ENCODE peak calls at places on chromosome 7, in four cellular contexts. A is HepG2, X is K562, F is A549. V is an unnamed sample.

GRCh38 chr7:159031135-159031701 is 113.4 kb downstream of the VIPR2 start:
- DNase-seq in F (no peak), A (no peak), X (peak; percentile 50), V (peak; percentile 51)

GRCh38 chr7:131610007-131610406 is 53.6 kb upstream of the PODXL start:
- DNase-seq in X (no peak), A (no peak), F (no peak), V (no peak)

GRCh38 chr7:145511014-145511413 is 605.6 kb upstream of the CNTNAP2 start:
- DNase-seq in A (no peak), X (no peak), F (no peak), V (no peak)

GRCh38 chr7:52786174-52786573 is 249.3 kb upstream of the POM121L12 start:
- DNase-seq in F (no peak), A (no peak), X (no peak), V (no peak)

GRCh38 chr7:1979591-1980560 is 252.9 kb downstream of the MAD1L1 start:
- DNase-seq in X (peak; percentile 64), F (no peak), A (no peak), V (peak; percentile 75)

GRCh38 chr7:150838965-150839650 is 13.2 kb upstream of the AOC1 start:
- DNase-seq in A (no peak), X (no peak), F (no peak), V (no peak)

GRCh38 chr7:55572378-55573233 is at the start of gene VOPP1:
- DNase-seq in A (peak; percentile 35), F (peak; percentile 80), X (peak; percentile 94), V (peak; percentile 69)

GRCh38 chr7:69162931-69163330 is 435.3 kb upstream of the AUTS2 start:
- DNase-seq in F (no peak), A (no peak), X (no peak), V (no peak)

GRCh38 chr7:123410273-123410928 is 124.0 kb downstream of the IQUB start:
- DNase-seq in F (no peak), X (no peak), A (no peak), V (no peak)

GRCh38 chr7:2481195-2481594 is 5.0 kb upstream of the GRIFIN start:
- DNase-seq in F (no peak), A (no peak), X (no peak), V (no peak)

GRCh38 chr7:112370436-112370835 is 79.8 kb upstream of the IFRD1 start:
- DNase-seq in F (no peak), X (no peak), A (no peak), V (no peak)

GRCh38 chr7:19118896-19119301 is 1.5 kb upstream of the TWIST1 start:
- DNase-seq in F (no peak), A (no peak), X (no peak), V (peak; percentile 70)

GRCh38 chr7:84110400-84110799 is 84.2 kb downstream of the SEMA3A start:
- DNase-seq in A (no peak), F (no peak), X (no peak), V (no peak)

GRCh38 chr7:32250494-32251260 is 180.5 kb upstream of the PDE1C start:
- DNase-seq in X (no peak), F (no peak), A (no peak), V (no peak)

GRCh38 chr7:5283421-5284303 is 919 bp downstream of the SLC29A4 start:
- DNase-seq in X (peak; percentile 36), F (peak; percentile 37), A (peak; percentile 9), V (peak; percentile 29)

GRCh38 chr7:6725003-6725402 is 18.3 kb upstream of the ZNF12 start:
- DNase-seq in F (no peak), A (no peak), X (no peak), V (no peak)

GRCh38 chr7:152910545-152911013 is 151.0 kb downstream of the ACTR3B start:
- DNase-seq in X (no peak), A (peak; percentile 89), F (no peak), V (no peak)

GRCh38 chr7:10815546-10815945 is 158.1 kb upstream of the PHF14 start:
- DNase-seq in A (no peak), F (no peak), X (no peak), V (no peak)

GRCh38 chr7:134605978-134606923 is 40.4 kb upstream of the BPGM start:
- DNase-seq in F (peak; percentile 62), A (peak; percentile 31), X (peak; percentile 87), V (peak; percentile 52)

GRCh38 chr7:80028717-80029116 is 105.9 kb upstream of the GNAI1 start:
- DNase-seq in A (no peak), F (no peak), X (no peak), V (no peak)

GRCh38 chr7:101537935-101538595 is 91.0 kb downstream of the MYL10 start:
- DNase-seq in A (no peak), X (no peak), F (no peak), V (no peak)

GRCh38 chr7:1922071-1922869 is 252.2 kb downstream of the ELFN1 start:
- DNase-seq in X (no peak), F (no peak), A (no peak), V (no peak)

GRCh38 chr7:20399516-20399915 is 68.8 kb downstream of the ITGB8 start:
- DNase-seq in A (no peak), F (no peak), X (no peak), V (no peak)

GRCh38 chr7:130913721-130914588 is 179.9 kb upstream of the KLF14 start:
- DNase-seq in A (no peak), X (no peak), F (no peak), V (no peak)

GRCh38 chr7:24752073-24752800 is 5.0 kb downstream of the GSDME start:
- DNase-seq in X (no peak), F (no peak), A (no peak), V (no peak)

GRCh38 chr7:88664630-88665233 is 94.8 kb upstream of the ZNF804B start:
- DNase-seq in F (no peak), A (no peak), X (no peak), V (peak; percentile 16)

GRCh38 chr7:129169171-129169643 is 19.2 kb upstream of the SMO start:
- DNase-seq in X (peak; percentile 94), F (no peak), A (no peak), V (peak; percentile 69)

GRCh38 chr7:110317699-110318265 is 773.1 kb upstream of the LRRN3 start:
- DNase-seq in F (no peak), A (peak; percentile 14), X (no peak), V (no peak)

GRCh38 chr7:94394058-94394398 is 667 bp upstream of the COL1A2 start:
- DNase-seq in A (no peak), X (peak; percentile 11), F (no peak), V (no peak)

GRCh38 chr7:95095259-95096122 is 188.1 kb downstream of the PPP1R9A start:
- DNase-seq in F (no peak), A (no peak), X (no peak), V (no peak)

DNA sequence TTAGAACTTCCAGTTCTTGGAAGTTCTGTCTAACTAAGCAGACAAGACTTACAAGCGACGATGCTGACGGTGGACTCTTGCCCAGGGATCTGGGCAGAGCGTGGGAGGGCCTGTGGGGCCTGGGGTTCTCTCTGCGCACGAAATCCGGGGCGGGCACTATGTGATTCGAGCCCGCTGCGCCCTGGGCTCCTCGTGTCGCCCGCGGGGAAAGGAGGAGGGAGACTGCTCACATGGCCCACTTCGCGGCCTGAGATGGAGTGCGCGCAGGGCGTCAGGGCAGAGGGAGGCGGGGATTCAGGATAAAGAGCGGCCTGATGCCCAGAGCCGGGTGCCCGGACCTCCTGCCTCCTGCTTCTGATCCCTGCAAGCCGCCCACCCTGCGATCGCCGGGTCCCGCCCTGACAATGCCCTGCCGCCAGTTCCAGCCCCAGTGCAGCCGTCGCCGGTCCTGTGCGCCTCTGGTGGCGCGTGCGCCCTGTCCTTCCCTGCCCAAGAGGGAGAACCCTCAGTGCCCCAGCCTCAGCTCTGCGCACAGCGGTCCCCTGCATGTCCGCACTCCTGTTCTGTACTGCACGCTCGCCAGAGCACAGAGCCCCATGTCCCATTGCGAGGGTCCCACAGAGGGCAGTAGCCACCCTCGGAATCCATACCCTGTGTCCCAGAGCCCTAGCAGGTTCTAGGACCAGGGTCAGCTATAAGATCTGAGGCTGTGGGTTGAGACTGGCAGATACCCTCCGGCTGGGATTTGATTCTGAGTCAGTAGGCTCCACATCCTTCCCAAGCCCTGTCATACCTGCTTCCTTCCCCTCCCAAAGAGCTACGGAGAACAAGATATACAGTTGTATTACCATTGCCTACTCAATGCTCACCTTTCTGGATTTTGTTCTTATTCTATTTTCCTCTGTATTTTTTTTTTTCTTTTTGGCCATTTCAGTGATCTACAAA is 99.4 kb upstream of the TMEM106B start:
- DNase-seq in X (no peak), A (no peak), F (no peak), V (peak; percentile 74)
- TF ChIP-seq NR3C1 in X (no peak), A (no peak), F (no peak), V (no peak)

GRCh38 chr7:92729172-92729571 is 107.2 kb downstream of the CDK6 start:
- DNase-seq in X (no peak), A (no peak), F (no peak), V (no peak)

GRCh38 chr7:92730808-92731207 is 105.6 kb downstream of the CDK6 start:
- DNase-seq in A (no peak), X (no peak), F (no peak), V (no peak)

GRCh38 chr7:92725161-92725925 is 111.0 kb downstream of the CDK6 start:
- DNase-seq in X (no peak), F (no peak), A (no peak), V (no peak)

GRCh38 chr7:92729751-92730150 is 106.6 kb downstream of the CDK6 start:
- DNase-seq in F (no peak), X (no peak), A (no peak), V (no peak)

DNA sequence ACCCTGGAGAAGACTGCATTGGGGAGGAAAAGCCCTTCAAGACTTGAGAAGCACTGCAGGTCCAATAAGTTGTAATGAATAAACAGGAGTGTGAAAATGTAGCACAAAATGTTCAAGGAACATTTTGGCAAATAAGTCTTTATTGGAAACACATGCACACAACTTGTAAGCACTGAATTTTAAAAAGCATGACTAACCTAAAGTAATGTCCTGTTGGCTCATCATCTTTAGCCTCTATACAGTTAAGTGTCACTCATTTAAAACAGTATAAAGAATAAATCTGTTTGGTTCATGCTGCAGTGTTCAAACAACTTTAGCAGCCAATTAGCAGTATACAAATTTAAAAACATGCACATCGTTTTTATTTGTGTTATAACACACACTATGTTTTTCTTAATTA is 108.6 kb downstream of the CDK6 start:
- DNase-seq in A (no peak), X (no peak), F (no peak), V (no peak)
- TF ChIP-seq NR3C1 in A (no peak), X (no peak), F (no peak), V (no peak)

GRCh38 chr7:114865564-114865963 is 56.3 kb upstream of the MDFIC start:
- DNase-seq in A (peak; percentile 8), X (no peak), F (peak; percentile 6), V (peak; percentile 58)
- TF ChIP-seq NR3C1 in A (no peak), X (no peak), F (no peak), V (no peak)

DNA sequence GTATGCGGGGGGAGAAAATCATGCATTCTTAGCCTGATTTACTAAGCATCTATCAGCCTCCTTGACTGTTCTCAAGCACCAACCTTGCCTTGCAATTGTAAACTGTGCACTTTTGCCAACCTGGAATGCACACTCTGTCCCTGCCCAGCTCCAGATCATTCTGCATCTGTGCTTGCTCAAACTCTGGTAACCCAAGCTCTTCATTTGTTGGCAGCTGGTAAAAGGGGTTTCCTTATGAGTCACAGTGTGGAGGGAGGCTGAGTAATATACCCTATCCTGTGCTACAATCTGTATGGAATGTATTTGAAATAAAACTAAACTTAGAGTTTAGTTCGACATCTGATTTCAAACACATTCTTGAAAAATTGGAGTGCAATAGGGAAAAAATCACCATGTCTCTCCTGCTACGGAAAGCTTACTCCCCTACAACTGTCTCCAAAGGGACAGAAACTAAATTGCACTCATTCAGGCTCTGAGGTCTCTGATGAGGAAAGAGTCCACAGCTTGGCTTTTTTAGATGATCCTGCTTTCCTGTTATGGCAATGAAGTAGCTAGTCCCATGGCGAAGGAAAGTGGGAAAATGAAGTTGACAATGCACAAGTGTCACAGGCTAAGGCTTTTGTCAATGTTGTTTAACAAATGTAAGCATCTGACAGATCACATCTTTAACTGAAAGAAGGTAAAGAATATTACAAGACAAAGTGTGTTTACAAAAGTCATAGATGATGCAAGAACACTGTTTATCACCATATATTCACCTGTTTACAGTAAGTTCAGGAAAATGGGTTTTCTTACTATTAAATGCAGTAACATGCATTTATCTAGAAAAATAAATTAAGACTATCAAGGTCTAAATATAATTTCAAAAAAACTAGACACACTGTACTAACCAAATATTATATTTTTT is 61.9 kb downstream of the TES start:
- DNase-seq in F (peak; percentile 84), A (no peak), X (no peak), V (no peak)
- TF ChIP-seq NR3C1 in F (no peak), A (no peak), X (no peak), V (no peak)